ENCODE peak calls at places on chromosome 20, in six cellular contexts. C, M, Z, O, V and I are unnamed samples.
A peak's percentile ranks its signal among the peaks of the same experiment; 100 is the strongest.

GRCh38 chr20:51083447-51083846 is 60.5 kb upstream of the KCNG1 start:
- DNase-seq in O (no peak), C (no peak), M (no peak), Z (no peak), V (no peak), I (no peak)

GRCh38 chr20:49978685-49979029 is 4.1 kb upstream of the SNAI1 start:
- DNase-seq in Z (no peak), V (no peak), M (no peak), C (no peak), O (no peak), I (no peak)

GRCh38 chr20:18404172-18404571 is 62.7 kb downstream of the DZANK1 start:
- DNase-seq in M (no peak), V (no peak), O (no peak), C (no peak), Z (peak; percentile 19), I (no peak)

GRCh38 chr20:50980071-50980681 is 21.6 kb downstream of the MOCS3 start:
- DNase-seq in C (no peak), O (no peak), Z (peak; percentile 99), M (no peak), V (no peak), I (no peak)

GRCh38 chr20:7627734-7628663 is 312.3 kb downstream of the HAO1 start:
- DNase-seq in C (no peak), O (no peak), M (no peak), V (no peak), Z (peak; percentile 38), I (no peak)

GRCh38 chr20:39067526-39068216 is 105.5 kb downstream of the DHX35 start:
- DNase-seq in O (no peak), Z (peak; percentile 10), M (no peak), V (no peak), C (no peak), I (no peak)

GRCh38 chr20:26208296-26209091 is 511.8 kb upstream of the ZNF337 start:
- DNase-seq in Z (no peak), M (no peak), O (no peak), V (peak; percentile 62), C (peak; percentile 19), I (peak; percentile 55)

GRCh38 chr20:56630086-56630493 is 984 bp downstream of the TFAP2C start:
- DNase-seq in C (peak; percentile 35), M (no peak), O (peak; percentile 40), V (no peak), Z (peak; percentile 87), I (no peak)

GRCh38 chr20:6818033-6818808 is 50.7 kb downstream of the BMP2 start:
- DNase-seq in M (no peak), V (no peak), Z (no peak), C (no peak), O (no peak), I (no peak)

GRCh38 chr20:13990465-13990864 is at the start of gene SEL1L2:
- DNase-seq in M (no peak), Z (no peak), V (no peak), C (no peak), O (no peak), I (no peak)

GRCh38 chr20:64234291-64234791 is 21.2 kb upstream of the PCMTD2 start:
- DNase-seq in C (peak; percentile 4), O (peak; percentile 15), V (peak; percentile 33), M (no peak), Z (no peak), I (no peak)

GRCh38 chr20:21517566-21518277 is 3.9 kb upstream of the NKX2-2 start:
- DNase-seq in M (no peak), V (no peak), O (no peak), Z (no peak), C (no peak), I (no peak)

GRCh38 chr20:17556842-17557674 is 12.8 kb upstream of the DSTN start:
- DNase-seq in O (peak; percentile 86), Z (peak; percentile 67), M (no peak), V (peak; percentile 83), C (peak; percentile 79), I (no peak)

GRCh38 chr20:1861347-1861987 is 33.7 kb upstream of the SIRPA start:
- DNase-seq in M (no peak), O (no peak), C (no peak), V (no peak), Z (peak; percentile 24), I (no peak)

GRCh38 chr20:46830886-46831632 is 63.6 kb upstream of the EYA2 start:
- DNase-seq in M (no peak), V (no peak), Z (no peak), C (no peak), O (no peak), I (no peak)

GRCh38 chr20:54284928-54285704 is 77.2 kb downstream of the PFDN4 start:
- DNase-seq in Z (peak; percentile 21), O (no peak), V (no peak), M (no peak), C (no peak), I (no peak)

GRCh38 chr20:25070821-25071473 is 11.0 kb downstream of the VSX1 start:
- DNase-seq in M (no peak), C (no peak), O (no peak), V (no peak), Z (no peak), I (no peak)

GRCh38 chr20:63652192-63652980 is 838 bp downstream of the STMN3 start:
- DNase-seq in M (no peak), O (peak; percentile 77), V (peak; percentile 70), Z (no peak), C (peak; percentile 40), I (peak; percentile 21)

GRCh38 chr20:51712501-51713212 is 55.5 kb downstream of the ATP9A start:
- DNase-seq in Z (peak; percentile 27), V (no peak), C (no peak), O (no peak), M (no peak), I (no peak)

GRCh38 chr20:19120569-19120968 is 91.9 kb upstream of the SLC24A3 start:
- DNase-seq in M (no peak), Z (no peak), C (no peak), V (no peak), O (no peak), I (no peak)

GRCh38 chr20:60065741-60066437 is 107.7 kb downstream of the CDH26 start:
- DNase-seq in Z (no peak), O (no peak), V (no peak), M (no peak), C (no peak), I (no peak)

GRCh38 chr20:32168184-32168910 is 39.2 kb downstream of the PLAGL2 start:
- DNase-seq in O (no peak), M (no peak), C (no peak), V (no peak), Z (peak; percentile 34), I (no peak)

GRCh38 chr20:34475979-34476736 is 40.1 kb upstream of the DYNLRB1 start:
- DNase-seq in M (no peak), O (peak; percentile 73), V (peak; percentile 73), Z (peak; percentile 23), C (peak; percentile 61), I (peak; percentile 5)

GRCh38 chr20:61812121-61812520 is 253.6 kb downstream of the TAF4 start:
- DNase-seq in Z (no peak), C (no peak), M (no peak), V (no peak), O (no peak), I (no peak)

GRCh38 chr20:32505723-32506473 is 79.2 kb downstream of the NOL4L start:
- DNase-seq in M (no peak), V (no peak), O (no peak), Z (no peak), C (no peak), I (no peak)